ENCODE peak calls at places on chromosomes 3 and 15, in four cellular contexts. P is upper lobe of right lung, M is T-helper 1 cell, D is nucleus accumbens. G is an unnamed sample.

GRCh38 chr15:59294961-59295741 is 77.5 kb downstream of the MYO1E start:
- DNase-seq in D (no peak), M (no peak), P (no peak), G (no peak)

GRCh38 chr15:73127302-73127936 is 75.2 kb downstream of the NEO1 start:
- DNase-seq in M (peak), P (no peak), D (no peak), G (peak)

GRCh38 chr3:24502690-24503089 is 8.0 kb upstream of the THRB start:
- DNase-seq in D (no peak), P (no peak), M (no peak), G (no peak)

GRCh38 chr15:68774521-68775293 is 46.0 kb downstream of the ANP32A start:
- DNase-seq in D (no peak), M (no peak), P (no peak), G (no peak)

GRCh38 chr3:182793663-182794454 is 555 bp downstream of the ATP11B start:
- DNase-seq in D (peak), M (peak), P (peak), G (no peak)

GRCh38 chr3:167733961-167734497 is 663 bp downstream of the PDCD10 start:
- DNase-seq in M (no peak), P (no peak), D (no peak), G (no peak)

GRCh38 chr3:24270744-24271143 is 223.9 kb downstream of the THRB start:
- DNase-seq in D (no peak), P (no peak), M (no peak), G (no peak)

GRCh38 chr3:71585126-71585525 is 1.6 kb upstream of the FOXP1 start:
- DNase-seq in M (no peak), D (no peak), P (no peak), G (no peak)

GRCh38 chr3:152388631-152389030 is 119.9 kb downstream of the MBNL1 start:
- DNase-seq in D (no peak), M (no peak), P (no peak), G (no peak)